ENCODE peak calls at places on chromosome 21, in four cellular contexts. O is aorta, K is H9, Q is HAP-1. J is an unnamed sample.
A peak's percentile ranks its signal among the peaks of the same experiment; 100 is the strongest.

GRCh38 chr21:45455321-45456013 is 50.5 kb downstream of the COL18A1 start:
- DNase-seq in O (peak; percentile 85), K (no peak), Q (no peak), J (peak; percentile 88)

GRCh38 chr21:21383126-21383525 is 384.9 kb downstream of the NCAM2 start:
- DNase-seq in O (no peak), K (no peak), Q (no peak), J (peak; percentile 9)

GRCh38 chr21:42061866-42062542 is 9.1 kb upstream of the UMODL1 start:
- DNase-seq in O (no peak), Q (no peak), K (no peak), J (peak; percentile 56)

GRCh38 chr21:41364308-41364707 is 2.5 kb downstream of the MX2 start:
- DNase-seq in O (peak; percentile 43), K (no peak), Q (no peak), J (no peak)

GRCh38 chr21:20591294-20591693 is 406.9 kb upstream of the NCAM2 start:
- DNase-seq in K (no peak), Q (no peak), O (no peak), J (no peak)

GRCh38 chr21:35408401-35408800 is 359.3 kb upstream of the RUNX1 start:
- DNase-seq in Q (no peak), K (no peak), O (no peak), J (no peak)

GRCh38 chr21:46022551-46023107 is 41.1 kb downstream of the COL6A1 start:
- DNase-seq in K (peak; percentile 33), O (peak; percentile 74), Q (no peak), J (peak; percentile 63)

GRCh38 chr21:26351661-26352060 is 181.1 kb upstream of the APP start:
- DNase-seq in K (no peak), Q (no peak), O (no peak), J (no peak)

GRCh38 chr21:42454791-42455190 is 41.2 kb downstream of the RSPH1 start:
- DNase-seq in K (no peak), Q (no peak), O (no peak), J (no peak)

GRCh38 chr21:17903029-17903806 is 84.1 kb upstream of the C21orf91 start:
- DNase-seq in K (no peak), O (no peak), Q (no peak), J (no peak)

GRCh38 chr21:33261635-33262034 is 4.5 kb upstream of the IL10RB start:
- DNase-seq in O (no peak), Q (no peak), K (no peak), J (no peak)

GRCh38 chr21:35641271-35642016 is 418.9 kb downstream of the SETD4 start:
- DNase-seq in Q (no peak), K (no peak), O (no peak), J (no peak)

GRCh38 chr21:33042812-33043211 is 17.1 kb downstream of the OLIG2 start:
- DNase-seq in K (no peak), Q (no peak), O (no peak), J (no peak)

GRCh38 chr21:46150491-46151121 is 4.8 kb downstream of the FTCD start:
- DNase-seq in O (peak; percentile 71), Q (no peak), K (peak; percentile 29), J (peak; percentile 56)

DNA sequence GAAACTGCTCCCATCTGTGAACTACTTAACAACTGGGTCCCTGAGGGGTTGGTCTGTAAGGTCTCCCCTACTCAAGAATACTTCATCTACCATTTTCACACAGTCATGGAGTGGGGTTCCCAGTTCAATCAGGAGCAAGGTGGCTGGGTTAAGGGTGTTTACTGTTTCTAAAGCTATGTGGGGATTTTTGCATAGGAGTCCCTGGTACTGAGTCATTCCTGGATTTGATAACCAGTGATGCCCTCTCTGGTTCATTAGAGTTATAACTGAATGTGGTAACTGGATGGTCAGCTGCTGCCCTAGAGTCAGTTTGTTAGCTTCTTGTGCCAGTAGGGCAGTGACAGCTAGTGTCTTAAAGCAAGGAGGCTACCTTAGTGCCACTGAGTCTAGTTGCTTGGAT is 29.4 kb upstream of the KCNJ15 start:
- DNase-seq in Q (no peak), K (no peak), O (no peak), J (no peak)
- H3K4me1 ChIP-seq in Q (no peaks in the 10 kb centered on the region), K (no peaks in the 10 kb centered on the region), O (no peaks in the 10 kb centered on the region), J (no peaks in the 10 kb centered on the region)

GRCh38 chr21:28442624-28443023 is 550.1 kb downstream of the LTN1 start:
- DNase-seq in K (no peak), Q (no peak), O (no peak), J (no peak)

GRCh38 chr21:28445081-28445830 is 547.4 kb downstream of the LTN1 start:
- DNase-seq in Q (no peak), O (no peak), K (no peak), J (no peak)

GRCh38 chr21:28442085-28442484 is 550.6 kb downstream of the LTN1 start:
- DNase-seq in O (no peak), Q (no peak), K (no peak), J (no peak)

GRCh38 chr21:28444131-28444530 is 548.5 kb downstream of the LTN1 start:
- DNase-seq in O (no peak), Q (no peak), K (no peak), J (no peak)

DNA sequence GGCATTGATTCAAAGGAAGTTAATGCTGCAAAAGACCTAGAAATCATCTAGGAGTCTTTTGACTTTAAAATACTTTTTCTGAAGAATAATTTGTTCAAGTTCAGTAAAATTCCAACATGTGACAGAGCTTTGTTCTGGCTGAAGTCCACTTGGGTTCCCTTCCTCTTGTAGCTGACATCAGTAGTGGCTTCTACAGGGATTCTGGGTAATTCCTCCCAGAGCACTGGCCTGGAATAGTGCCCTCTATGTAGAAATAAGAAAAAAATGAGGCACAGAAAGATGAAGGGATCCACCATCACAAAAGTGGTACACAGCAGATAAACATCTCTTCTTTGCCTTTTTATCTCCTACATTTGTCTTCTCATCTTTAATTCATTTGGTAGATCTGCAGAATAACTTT is 548.1 kb downstream of the LTN1 start:
- DNase-seq in Q (no peak), O (no peak), K (no peak), J (no peak)
- H3K4me1 ChIP-seq in Q (no peaks in the 10 kb centered on the region), O (no peaks in the 10 kb centered on the region), K (no peaks in the 10 kb centered on the region), J (no peaks in the 10 kb centered on the region)

DNA sequence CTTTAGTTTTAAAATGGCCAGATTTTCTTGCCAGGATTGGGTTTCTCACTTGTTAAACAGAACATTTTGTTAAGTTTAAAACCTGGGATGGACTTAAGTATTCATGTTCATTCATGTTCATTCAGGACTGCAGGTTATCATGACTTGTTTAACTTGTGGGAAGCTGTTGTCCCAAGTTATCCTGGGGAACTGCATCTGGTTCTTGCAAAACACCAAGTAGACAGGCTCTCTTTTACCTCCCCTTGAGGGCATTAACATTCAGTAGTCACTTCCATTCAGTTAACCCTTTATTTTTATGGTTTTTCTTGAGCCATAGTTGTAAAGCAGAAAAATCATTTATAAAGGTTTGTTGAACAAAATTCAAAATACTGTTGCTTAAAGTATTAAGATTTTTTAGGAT is 8.1 kb downstream of the SOD1 start:
- DNase-seq in K (no peak), O (no peak), Q (no peak), J (no peak)
- H3K4me1 ChIP-seq in K (no peaks in the 10 kb centered on the region), O (peaks cover 1% of the 10 kb centered on the region), Q (peaks cover 46% of the 10 kb centered on the region), J (peaks cover 2% of the 10 kb centered on the region)

GRCh38 chr21:44029460-44030087 is 17.5 kb downstream of the TRAPPC10 start:
- DNase-seq in Q (no peak), K (no peak), O (no peak), J (no peak)
- H3K4me1 ChIP-seq in Q (peaks cover 18% of the 10 kb centered on the region), K (peaks cover 3% of the 10 kb centered on the region), O (no peaks in the 10 kb centered on the region), J (peaks cover 2% of the 10 kb centered on the region)

DNA sequence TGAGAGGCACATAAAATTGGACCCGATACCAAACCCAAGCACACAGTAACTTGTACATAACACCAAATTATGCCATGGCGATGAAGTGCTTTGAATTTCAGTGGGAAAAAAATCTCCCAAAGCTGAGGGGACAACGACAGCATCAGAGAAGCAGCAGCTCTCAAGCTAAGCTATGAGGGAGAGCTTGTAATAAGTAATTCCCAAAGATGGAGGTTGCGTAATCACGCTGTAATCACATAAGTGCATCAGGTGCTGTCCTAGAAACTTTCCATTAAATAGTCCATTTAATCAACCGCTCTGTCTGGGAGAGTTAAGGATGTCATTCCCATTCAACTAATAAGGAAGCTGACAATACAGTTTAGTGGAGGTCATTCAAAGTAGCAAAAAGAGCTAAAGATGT is 37.6 kb upstream of the KRTAP19-8 start:
- DNase-seq in O (no peak), Q (no peak), K (no peak), J (no peak)
- H3K4me1 ChIP-seq in O (no peaks in the 10 kb centered on the region), Q (no peaks in the 10 kb centered on the region), K (no peaks in the 10 kb centered on the region), J (no peaks in the 10 kb centered on the region)

GRCh38 chr21:38965910-38966504 is 160.3 kb downstream of the ETS2 start:
- DNase-seq in Q (no peak), O (no peak), K (peak; percentile 83), J (no peak)

GRCh38 chr21:38963006-38963405 is 157.3 kb downstream of the ETS2 start:
- DNase-seq in Q (no peak), K (no peak), O (no peak), J (no peak)

GRCh38 chr21:38960251-38960650 is 154.5 kb downstream of the ETS2 start:
- DNase-seq in Q (no peak), K (no peak), O (no peak), J (no peak)

GRCh38 chr21:38968887-38969543 is 163.3 kb downstream of the ETS2 start:
- DNase-seq in Q (no peak), K (no peak), O (no peak), J (no peak)

GRCh38 chr21:38965241-38965640 is 159.5 kb downstream of the ETS2 start:
- DNase-seq in O (no peak), Q (no peak), K (no peak), J (no peak)
- H3K4me1 ChIP-seq in O (no peaks in the 10 kb centered on the region), Q (no peaks in the 10 kb centered on the region), K (no peaks in the 10 kb centered on the region), J (no peaks in the 10 kb centered on the region)

J was measured in right cardiac atrium.